ENCODE peak calls at places on chromosomes 11 and 22, in four cellular contexts. K is brain pericyte, J is NCI-H2029, B is GM12865. M is an unnamed sample.
A peak's percentile ranks its signal among the peaks of the same experiment; 100 is the strongest.

GRCh38 chr11:78379039-78379670 is 38.5 kb downstream of the GAB2 start:
- DNase-seq in J (no peak), B (no peak), K (no peak), M (no peak)

GRCh38 chr11:5204787-5205186 is 4.3 kb upstream of the OR51V1 start:
- DNase-seq in B (peak; percentile 48), J (no peak), K (no peak), M (peak; percentile 60)

GRCh38 chr11:80473562-80473961 is 1032.7 kb upstream of the TENM4 start:
- DNase-seq in J (no peak), B (peak; percentile 46), K (no peak), M (no peak)

GRCh38 chr22:22080270-22080669 is 97.7 kb upstream of the TOP3B start:
- DNase-seq in J (no peak), K (no peak), B (no peak), M (no peak)

GRCh38 chr11:48116843-48117242 is 99.8 kb upstream of the OR4B1 start:
- DNase-seq in K (no peak), J (no peak), B (peak; percentile 51), M (peak; percentile 31)

GRCh38 chr11:125165111-125165663 is 636 bp downstream of the PKNOX2 start:
- DNase-seq in K (no peak), J (no peak), B (no peak), M (no peak)

GRCh38 chr11:115980336-115980735 is 476.1 kb upstream of the CADM1 start:
- DNase-seq in J (peak; percentile 58), K (no peak), B (no peak), M (no peak)

GRCh38 chr11:75920886-75921285 is 105.9 kb downstream of the UVRAG start:
- DNase-seq in B (no peak), J (no peak), K (no peak), M (no peak)

GRCh38 chr11:116874251-116874650 is 36.8 kb upstream of the APOA1 start:
- DNase-seq in B (no peak), J (no peak), K (no peak), M (no peak)

GRCh38 chr11:77375114-77375513 is 73.6 kb upstream of the GDPD4 start:
- DNase-seq in K (no peak), B (no peak), J (no peak), M (peak; percentile 52)

GRCh38 chr11:62880803-62881578 is at the start of gene SLC3A2:
- DNase-seq in K (peak; percentile 60), J (peak; percentile 92), B (peak; percentile 91), M (peak; percentile 90)

GRCh38 chr11:75142714-75143419 is 8.0 kb upstream of the SLCO2B1 start:
- DNase-seq in J (peak; percentile 68), K (peak; percentile 76), B (peak; percentile 75), M (peak; percentile 98)

GRCh38 chr11:67271548-67272284 is 5.4 kb downstream of the GRK2 start:
- DNase-seq in B (peak; percentile 69), J (no peak), K (no peak), M (no peak)

GRCh38 chr11:76471378-76471777 is 26.6 kb downstream of the EMSY start:
- DNase-seq in B (no peak), J (no peak), K (no peak), M (no peak)

GRCh38 chr22:32106930-32107329 is 52.2 kb downstream of the C22orf42 start:
- DNase-seq in K (no peak), J (no peak), B (peak; percentile 10), M (no peak)

GRCh38 chr11:77819921-77820564 is 479 bp downstream of the RSF1 start:
- DNase-seq in J (peak; percentile 30), K (no peak), B (peak; percentile 48), M (peak; percentile 42)

GRCh38 chr11:131748146-131749050 is 378.0 kb downstream of the NTM start:
- DNase-seq in K (no peak), J (peak; percentile 27), B (peak; percentile 56), M (peak; percentile 81)

GRCh38 chr22:41237707-41238569 is 2.8 kb downstream of the CHADL start:
- DNase-seq in J (peak; percentile 17), K (no peak), B (peak; percentile 90), M (no peak)

GRCh38 chr11:69200331-69201047 is 44.8 kb downstream of the SMIM38 start:
- DNase-seq in B (no peak), K (no peak), J (no peak), M (no peak)

GRCh38 chr11:94303884-94304459 is 408 bp upstream of the IZUMO1R start:
- DNase-seq in J (no peak), K (no peak), B (no peak), M (no peak)

GRCh38 chr22:37310815-37311595 is 28.7 kb downstream of the CYTH4 start:
- DNase-seq in J (no peak), K (no peak), B (peak; percentile 85), M (no peak)

GRCh38 chr11:67117667-67118058 is 1.4 kb upstream of the KDM2A start:
- DNase-seq in K (no peak), J (no peak), B (peak; percentile 61), M (no peak)

GRCh38 chr11:40295466-40295865 is 1164.0 kb downstream of the LRRC4C start:
- DNase-seq in B (no peak), J (no peak), K (no peak), M (no peak)

GRCh38 chr22:23523746-23524145 is 56.3 kb downstream of the IGLL1 start:
- DNase-seq in B (no peak), J (no peak), K (no peak), M (no peak)

GRCh38 chr22:40416636-40417035 is 46.2 kb downstream of the SGSM3 start:
- DNase-seq in J (no peak), B (no peak), K (no peak), M (no peak)

GRCh38 chr11:70663815-70664214 is 265.5 kb downstream of the CTTN start:
- DNase-seq in B (no peak), K (no peak), J (no peak), M (no peak)

GRCh38 chr11:69516526-69516925 is 35.1 kb downstream of the LINC01488 start:
- DNase-seq in B (no peak), K (no peak), J (no peak), M (peak; percentile 69)

GRCh38 chr11:46353706-46354105 is 6.4 kb downstream of the DGKZ start:
- DNase-seq in B (no peak), J (no peak), K (no peak), M (no peak)

GRCh38 chr22:40654522-40655167 is 18.1 kb upstream of the MRTFA start:
- DNase-seq in B (no peak), J (peak; percentile 9), K (no peak), M (peak; percentile 15)

GRCh38 chr11:45809456-45810395 is 4.8 kb downstream of the SLC35C1 start:
- DNase-seq in K (no peak), J (no peak), B (no peak), M (no peak)

GRCh38 chr11:8739309-8739793 is 56.8 kb downstream of the RPL27A start:
- DNase-seq in K (no peak), J (no peak), B (no peak), M (no peak)

GRCh38 chr11:95498731-95499396 is 267.9 kb upstream of the SESN3 start:
- DNase-seq in K (no peak), B (no peak), J (no peak), M (peak; percentile 34)

GRCh38 chr22:27680636-27681035 is 120.9 kb downstream of the MN1 start:
- DNase-seq in K (no peak), B (no peak), J (no peak), M (no peak)

GRCh38 chr22:37406836-37407235 is 20.4 kb downstream of the ELFN2 start:
- DNase-seq in B (no peak), K (no peak), J (no peak), M (no peak)

M was measured in HT1080.